ENCODE peak calls at places on chromosomes 2 and 18, in four cellular contexts. A, M, W and R are unnamed samples.

GRCh38 chr18:36529747-36530146 is 232.2 kb downstream of the FHOD3 start:
- DNase-seq in A (no peak), M (no peak), W (no peak), R (no peak)

GRCh38 chr18:10822457-10822856 is 296.6 kb downstream of the NAPG start:
- DNase-seq in A (no peak), M (no peak), W (no peak), R (no peak)

GRCh38 chr2:15408759-15409158 is 152.4 kb downstream of the NBAS start:
- DNase-seq in A (no peak), M (no peak), W (no peak), R (no peak)

GRCh38 chr2:113720167-113720566 is 36.3 kb downstream of the SLC35F5 start:
- DNase-seq in A (peak), M (no peak), W (no peak), R (no peak)

GRCh38 chr18:21735452-21736015 is 5.1 kb upstream of the MIB1 start:
- DNase-seq in A (peak), M (peak), W (no peak), R (no peak)

GRCh38 chr2:88038263-88039105 is 17.1 kb downstream of the KRCC1 start:
- DNase-seq in A (no peak), M (no peak), W (no peak), R (no peak)

GRCh38 chr2:238235331-238235732 is 4.5 kb downstream of the HES6 start:
- DNase-seq in A (no peak), M (no peak), W (no peak), R (no peak)

GRCh38 chr2:38377501-38378258 is 607 bp upstream of the ATL2 start:
- DNase-seq in A (peak), M (no peak), W (no peak), R (no peak)

GRCh38 chr2:9637330-9637729 is 6.5 kb upstream of the YWHAQ start:
- DNase-seq in A (no peak), M (no peak), W (no peak), R (peak)

GRCh38 chr2:46270384-46270783 is 26.8 kb upstream of the EPAS1 start:
- DNase-seq in A (no peak), M (no peak), W (no peak), R (no peak)

GRCh38 chr2:49616800-49617199 is 462.5 kb upstream of the FSHR start:
- DNase-seq in A (peak), M (no peak), W (no peak), R (no peak)

GRCh38 chr2:36549063-36549662 is 48.8 kb downstream of the FEZ2 start:
- DNase-seq in A (no peak), M (no peak), W (no peak), R (no peak)

GRCh38 chr18:79899609-79900435 is 51.6 kb downstream of the SLC66A2 start:
- DNase-seq in A (no peak), M (no peak), W (no peak), R (no peak)

GRCh38 chr2:101124061-101124460 is 27.1 kb downstream of the TBC1D8 start:
- DNase-seq in A (no peak), M (no peak), W (no peak), R (no peak)

GRCh38 chr2:230660294-230661060 is 52.2 kb upstream of the CAB39 start:
- DNase-seq in A (peak), M (peak), W (no peak), R (no peak)

GRCh38 chr2:46146866-46147502 is 150.2 kb upstream of the EPAS1 start:
- DNase-seq in A (no peak), M (no peak), W (no peak), R (no peak)

GRCh38 chr2:205461678-205462665 is 220.3 kb upstream of the NRP2 start:
- DNase-seq in A (no peak), M (no peak), W (no peak), R (no peak)

GRCh38 chr2:38444247-38444646 is 67.2 kb upstream of the ATL2 start:
- DNase-seq in A (no peak), M (no peak), W (no peak), R (no peak)

GRCh38 chr2:236728916-236729670 is 159.5 kb downstream of the ACKR3 start:
- DNase-seq in A (no peak), M (no peak), W (no peak), R (no peak)

GRCh38 chr2:109254174-109254904 is 125.3 kb downstream of the SH3RF3 start:
- DNase-seq in A (peak), M (no peak), W (no peak), R (no peak)

GRCh38 chr2:43107679-43108078 is 118.7 kb downstream of the ZFP36L2 start:
- DNase-seq in A (no peak), M (no peak), W (no peak), R (no peak)

GRCh38 chr2:11588228-11589110 is 54.6 kb downstream of the GREB1 start:
- DNase-seq in A (no peak), M (no peak), W (no peak), R (no peak)

GRCh38 chr18:8705280-8705940 is at the start of gene MTCL1:
- DNase-seq in A (peak), M (peak), W (no peak), R (no peak)

GRCh38 chr18:8489761-8490160 is 119.5 kb upstream of the RAB12 start:
- DNase-seq in A (no peak), M (no peak), W (no peak), R (no peak)

GRCh38 chr2:236677368-236677767 is 107.7 kb downstream of the ACKR3 start:
- DNase-seq in A (no peak), M (no peak), W (no peak), R (no peak)

GRCh38 chr2:226403360-226403759 is 396.3 kb downstream of the IRS1 start:
- DNase-seq in A (no peak), M (no peak), W (no peak), R (no peak)

GRCh38 chr18:61743775-61744531 is 148.9 kb downstream of the RNF152 start:
- DNase-seq in A (no peak), M (no peak), W (no peak), R (no peak)

GRCh38 chr2:145100301-145100700 is 580.4 kb upstream of the ZEB2 start:
- DNase-seq in A (no peak), M (no peak), W (no peak), R (no peak)

GRCh38 chr2:121356058-121356640 is 71.1 kb upstream of the TFCP2L1 start:
- DNase-seq in A (peak), M (peak), W (no peak), R (no peak)

GRCh38 chr2:45892236-45892701 is 240.8 kb downstream of the PRKCE start:
- DNase-seq in A (no peak), M (no peak), W (no peak), R (no peak)

GRCh38 chr2:118975133-118975532 is 33.1 kb downstream of the MARCO start:
- DNase-seq in A (no peak), M (no peak), W (no peak), R (no peak)

GRCh38 chr2:238498691-238499295 is 72.1 kb downstream of the ASB1 start:
- DNase-seq in A (no peak), M (peak), W (no peak), R (no peak)

DNA sequence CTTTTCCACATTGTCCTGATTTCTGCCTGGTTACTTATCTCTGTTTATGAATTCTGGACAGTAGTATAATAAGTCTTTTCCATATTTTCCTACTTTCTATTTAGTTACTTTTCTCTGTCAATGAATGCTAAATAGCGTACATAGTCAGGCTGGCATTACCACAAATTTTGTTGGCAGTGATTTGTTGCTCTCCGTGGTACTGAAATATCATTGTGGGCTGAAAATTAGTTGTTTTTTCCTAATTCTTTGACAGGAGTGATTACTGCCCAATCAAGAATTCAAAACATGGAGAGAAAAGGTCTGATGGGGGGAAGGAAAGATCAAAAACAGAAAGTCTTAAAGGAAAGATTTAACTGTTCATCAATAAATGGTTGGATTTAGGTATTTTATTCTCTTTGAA is 7.7 kb upstream of the GALNT13 start:
- DNase-seq in A (no peak), M (no peak), W (no peak), R (no peak)
- H3K27ac ChIP-seq in A (no peak), M (no peak), W (no peak), R (no peak)

GRCh38 chr2:127278959-127279358 is 15.0 kb downstream of the ERCC3 start:
- DNase-seq in A (no peak), M (no peak), W (no peak), R (no peak)
- TF ChIP-seq CTCF in A (no peak), M (no peak), W (no peak), R (no peak)

DNA sequence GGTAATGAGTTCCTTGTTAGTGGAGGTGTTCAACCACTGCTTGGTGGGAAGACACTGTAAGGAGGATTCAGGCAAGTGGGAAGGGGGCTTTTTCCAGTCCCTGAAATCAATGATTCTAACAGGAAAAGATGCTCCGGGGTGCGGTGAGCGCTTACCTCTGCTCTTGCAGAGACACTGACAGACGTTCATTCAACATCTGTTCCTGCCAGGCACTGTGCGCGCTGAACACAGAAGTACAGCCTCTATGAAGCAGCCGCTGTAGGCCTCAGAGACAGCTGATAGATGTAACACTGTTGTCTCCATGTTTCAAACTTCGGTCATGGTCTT is 738 bp upstream of the CLIP4 start:
- DNase-seq in A (no peak), M (no peak), W (no peak), R (no peak)
- H3K4me3 ChIP-seq in A (no peak), M (peak), W (peak), R (peak)

DNA sequence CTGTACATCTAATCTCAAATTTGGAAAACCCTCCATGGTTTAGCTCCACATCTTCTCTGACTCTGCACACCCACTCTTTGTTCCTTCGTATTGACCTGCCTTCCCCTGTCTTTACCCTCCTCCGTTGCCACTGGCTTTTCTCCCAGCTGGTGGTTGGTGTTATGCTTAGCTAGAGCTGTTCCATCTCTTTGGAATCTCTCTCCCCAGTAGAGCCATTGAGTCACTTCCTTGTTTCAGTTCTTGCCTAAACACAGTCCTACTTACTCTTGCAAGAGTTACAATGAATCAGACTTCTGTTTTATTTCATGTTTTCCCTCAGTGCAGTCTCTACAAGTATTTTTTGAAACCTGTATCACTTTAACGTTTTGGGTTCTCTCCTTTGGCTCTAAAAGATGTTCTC is 263.9 kb downstream of the LTBP1 start:
- DNase-seq in A (no peak), M (no peak), W (peak), R (no peak)
- H3K27ac ChIP-seq in A (no peak), M (peak), W (peak), R (no peak)

DNA sequence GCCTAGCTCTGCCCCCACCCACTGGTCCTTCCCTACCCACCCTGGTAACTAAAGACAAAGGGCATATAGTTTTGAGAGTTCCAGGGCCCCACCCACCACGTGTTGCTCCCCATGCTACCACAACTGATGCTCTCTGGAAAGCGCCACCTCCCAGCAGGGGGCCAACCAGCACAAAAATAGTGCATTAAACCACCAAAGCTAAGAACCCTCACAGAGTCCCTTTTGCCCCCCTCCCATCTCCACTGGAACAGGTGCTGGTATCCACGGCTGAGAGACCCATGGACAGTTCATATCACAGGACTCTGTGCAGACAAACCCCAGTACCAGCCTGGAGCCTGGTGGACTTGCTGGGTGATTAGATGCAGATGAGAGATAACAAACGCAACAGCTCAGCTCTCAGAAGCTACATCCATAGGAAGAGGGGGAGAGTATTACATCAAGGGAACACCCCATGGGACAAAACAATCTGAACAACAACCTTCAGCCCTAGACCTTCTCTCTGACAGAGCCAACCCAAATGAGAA is 715.9 kb downstream of the NUP35 start:
- DNase-seq in A (no peak), M (no peak), W (no peak), R (no peak)
- TF ChIP-seq CTCF in A (no peak), M (no peak), W (no peak), R (no peak)